ENCODE peak calls at places on chromosomes 12 and 14, in four cellular contexts. T, D, F and O are unnamed samples.

GRCh38 chr12:122064034-122064777 is 14.3 kb upstream of the MLXIP start:
- DNase-seq in T (peak; percentile 87), D (peak; percentile 98), F (peak; percentile 37), O (peak; percentile 88)

GRCh38 chr12:22744197-22744596 is 119.2 kb downstream of the ETNK1 start:
- DNase-seq in T (no peak), D (no peak), F (no peak), O (no peak)

GRCh38 chr12:45762185-45763110 is 32.9 kb downstream of the ARID2 start:
- DNase-seq in T (no peak), D (peak; percentile 49), F (peak; percentile 60), O (peak; percentile 11)

GRCh38 chr14:103260629-103261124 is 73.4 kb upstream of the EIF5 start:
- DNase-seq in T (peak; percentile 71), D (peak; percentile 28), F (peak; percentile 92), O (no peak)

GRCh38 chr14:64671591-64671990 is 32.6 kb upstream of the PLEKHG3 start:
- DNase-seq in T (no peak), D (peak; percentile 49), F (peak; percentile 60), O (no peak)

GRCh38 chr12:69389836-69390235 is 30.3 kb downstream of the YEATS4 start:
- DNase-seq in T (no peak), D (peak; percentile 50), F (no peak), O (peak; percentile 20)

GRCh38 chr12:130506844-130507243 is 169.2 kb downstream of the PIWIL1 start:
- DNase-seq in T (peak; percentile 18), D (no peak), F (no peak), O (no peak)

GRCh38 chr14:54935958-54936357 is 33.3 kb upstream of the GCH1 start:
- DNase-seq in T (no peak), D (peak; percentile 11), F (peak; percentile 87), O (peak; percentile 17)

GRCh38 chr12:76375470-76375869 is 27.3 kb upstream of the BBS10 start:
- DNase-seq in T (no peak), D (no peak), F (no peak), O (no peak)

GRCh38 chr14:103825103-103825502 is 22.3 kb downstream of the PPP1R13B start:
- DNase-seq in T (no peak), D (no peak), F (no peak), O (no peak)

GRCh38 chr12:101243074-101243473 is 33.0 kb upstream of the SLC5A8 start:
- DNase-seq in T (no peak), D (no peak), F (peak; percentile 27), O (no peak)

GRCh38 chr12:93518725-93519124 is 51.4 kb downstream of the MRPL42 start:
- DNase-seq in T (no peak), D (peak; percentile 66), F (no peak), O (peak; percentile 38)

GRCh38 chr14:69648480-69649414 is 37.4 kb downstream of the SUSD6 start:
- DNase-seq in T (no peak), D (peak; percentile 65), F (no peak), O (no peak)

GRCh38 chr12:94689646-94690036 is 39.3 kb upstream of the TMCC3 start:
- DNase-seq in T (no peak), D (no peak), F (no peak), O (no peak)

GRCh38 chr12:107894589-107894988 is 120.1 kb downstream of the ASCL4 start:
- DNase-seq in T (no peak), D (peak; percentile 5), F (no peak), O (peak; percentile 10)

GRCh38 chr12:107895966-107896365 is 121.5 kb downstream of the ASCL4 start:
- DNase-seq in T (no peak), D (no peak), F (no peak), O (no peak)

DNA sequence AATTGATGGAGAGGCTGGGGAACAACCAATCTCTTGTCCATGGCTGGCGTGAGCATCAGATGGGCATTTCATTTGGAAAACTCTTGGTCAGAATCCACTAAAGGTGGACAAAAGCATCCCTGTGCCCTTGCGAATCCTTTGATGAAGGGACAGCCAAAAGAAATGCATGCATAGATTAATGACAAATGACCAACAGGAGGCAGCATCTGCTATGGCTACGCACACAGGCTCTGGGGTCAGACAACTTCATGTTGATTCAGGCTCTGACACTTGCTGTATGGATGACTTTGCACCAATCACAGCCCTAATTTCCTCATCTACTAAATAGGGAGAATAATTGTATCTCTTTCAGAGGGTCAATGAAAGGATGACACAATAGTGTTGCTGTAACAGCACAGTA is 117.5 kb downstream of the ASCL4 start:
- DNase-seq in T (no peak), D (no peak), F (no peak), O (no peak)
- TF ChIP-seq CTCF in T (no peak), D (peak; percentile 38), F (peak; percentile 23), O (peak; percentile 29)

DNA sequence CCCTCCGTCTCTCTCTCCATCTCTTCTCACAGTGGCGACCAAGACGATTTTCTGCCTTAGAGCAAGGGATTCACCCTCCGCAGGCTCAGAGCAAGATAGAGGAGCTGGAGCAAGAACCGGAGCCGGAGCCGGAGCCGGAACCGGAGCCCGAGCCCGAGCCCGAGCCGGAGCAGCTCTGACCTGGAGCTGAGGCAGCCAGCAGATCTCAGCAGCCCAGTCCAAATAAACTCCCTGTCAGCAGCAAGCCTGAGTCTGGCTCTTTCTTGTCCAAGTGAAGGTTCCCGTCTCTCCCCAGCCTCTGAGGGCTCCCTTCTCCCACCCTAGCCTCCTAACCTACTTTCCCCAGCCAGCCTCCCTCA is 5.9 kb downstream of the LAG3 start:
- DNase-seq in T (no peak), D (no peak), F (no peak), O (no peak)
- H3K4me3 ChIP-seq in T (peak overlapping the region; percentile 45), D (peak overlapping the region; percentile 5), F (no peak overlapping the region), O (peak overlapping the region; percentile 29)

GRCh38 chr12:19183121-19183838 is 53.7 kb downstream of the PLEKHA5 start:
- DNase-seq in T (no peak), D (no peak), F (no peak), O (no peak)

GRCh38 chr12:19190292-19191031 is 60.9 kb downstream of the PLEKHA5 start:
- DNase-seq in T (no peak), D (peak; percentile 42), F (peak; percentile 45), O (no peak)

GRCh38 chr12:19185262-19185929 is 55.9 kb downstream of the PLEKHA5 start:
- DNase-seq in T (no peak), D (no peak), F (no peak), O (no peak)

GRCh38 chr12:19189522-19189921 is 60.0 kb downstream of the PLEKHA5 start:
- DNase-seq in T (no peak), D (no peak), F (no peak), O (no peak)

DNA sequence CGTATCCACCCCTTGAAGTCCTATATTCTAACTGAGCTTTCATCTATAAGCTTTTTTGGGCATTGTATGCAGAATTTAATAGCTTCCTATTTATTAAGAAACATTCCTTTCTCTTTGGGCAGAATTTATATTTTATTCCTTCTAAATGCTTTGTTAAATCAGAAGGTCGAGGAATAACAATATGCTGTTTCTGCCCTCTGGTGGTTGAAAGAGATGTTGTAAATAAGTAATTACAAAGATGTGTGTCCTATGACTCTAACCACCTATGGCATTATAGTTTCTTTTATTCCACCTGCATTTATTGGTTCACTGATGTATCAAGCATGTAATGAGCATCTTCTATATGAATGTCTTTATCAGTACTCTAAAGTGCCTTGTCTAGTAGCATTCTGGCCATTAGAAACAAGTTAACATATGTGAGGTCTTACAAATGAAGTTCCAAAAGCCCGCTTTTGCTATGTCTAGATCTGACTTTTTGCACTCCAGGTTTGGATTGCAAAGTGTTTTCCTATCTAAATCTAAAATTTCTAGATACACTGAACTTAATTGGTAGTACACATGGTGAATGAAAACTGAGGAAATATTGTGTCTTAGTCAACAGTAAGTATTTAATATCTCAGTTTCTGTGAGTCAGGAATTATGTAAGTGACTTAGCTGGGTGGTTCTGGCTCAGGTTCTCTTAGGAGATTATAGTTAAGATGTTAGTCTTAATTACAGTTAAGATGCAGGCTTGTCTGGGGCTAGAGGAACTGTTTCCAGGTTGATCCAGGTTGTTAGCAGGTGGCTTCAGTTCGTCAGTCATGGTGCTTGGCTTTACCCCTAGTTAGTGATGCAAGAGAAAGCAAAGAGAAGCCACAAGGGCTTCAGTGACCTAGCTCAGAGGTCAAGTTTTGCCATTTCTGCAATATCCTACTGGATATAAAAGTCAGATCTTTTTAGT is 57.5 kb downstream of the PLEKHA5 start:
- DNase-seq in T (no peak), D (no peak), F (peak; percentile 55), O (no peak)
- TF ChIP-seq CTCF in T (peak; percentile 50), D (peak; percentile 56), F (peak; percentile 59), O (peak; percentile 25)

GRCh38 chr12:1591029-1591428 is 3.4 kb downstream of the FBXL14 start:
- DNase-seq in T (no peak), D (no peak), F (peak; percentile 52), O (no peak)
- H3K4me3 ChIP-seq in T (peak overlapping the region; percentile 46), D (peak overlapping the region; percentile 72), F (peak overlapping the region; percentile 40), O (peak overlapping the region; percentile 33)

DNA sequence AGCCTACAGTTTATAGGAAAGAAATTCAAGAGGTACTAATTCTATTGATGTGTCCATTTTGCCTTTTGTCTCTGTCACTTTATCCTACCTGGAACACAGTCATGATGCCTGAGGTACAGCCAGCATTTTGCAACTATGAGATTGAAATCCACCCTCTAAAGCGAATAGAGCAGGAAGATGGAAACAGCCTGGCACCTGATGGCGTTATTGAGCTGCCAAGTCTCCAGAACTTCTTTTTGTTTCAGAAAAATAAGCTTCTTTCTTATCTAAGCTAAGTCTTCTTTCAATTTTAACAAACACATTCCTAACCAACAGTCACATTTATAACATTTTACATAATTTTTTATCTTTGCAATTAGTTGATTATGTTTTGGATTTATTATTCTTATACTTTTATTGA is 182.1 kb downstream of the PAWR start:
- DNase-seq in T (no peak), D (no peak), F (no peak), O (no peak)
- TF ChIP-seq CTCF in T (no peak), D (no peak), F (no peak), O (no peak)